ENCODE peak calls at places on chromosomes 5 and 9, in six cellular contexts. T is thyroid gland, Y is adrenal gland, H is IMR-90, J is right lobe of liver, F is body of pancreas. O is an unnamed sample. For H3K4me1, the result is how much of the 10 kb centered on the place peaks cover.

GRCh38 chr5:131974622-131974955 is 29.1 kb upstream of the MEIKIN start:
- DNase-seq in H (no peak), Y (no peak), T (no peak), J (no peak), F (no peak), O (no peak)

GRCh38 chr5:145668714-145669113 is 166.4 kb downstream of the PRELID2 start:
- DNase-seq in T (no peak), H (no peak), J (no peak), F (no peak), Y (no peak), O (no peak)

GRCh38 chr5:177568326-177568725 is 14.0 kb upstream of the FAM193B start:
- DNase-seq in H (no peak), F (no peak), T (no peak), J (no peak), Y (no peak), O (no peak)

GRCh38 chr9:21555911-21556310 is 73.8 kb upstream of the IFNE start:
- DNase-seq in H (no peak), Y (no peak), T (no peak), F (no peak), J (no peak), O (no peak)

GRCh38 chr5:169856571-169856970 is 123.7 kb downstream of the INSYN2B start:
- DNase-seq in H (peak), J (no peak), F (no peak), Y (peak), T (no peak), O (no peak)

GRCh38 chr5:28707706-28708105 is 1669.3 kb upstream of the CDH9 start:
- DNase-seq in Y (no peak), J (no peak), F (no peak), T (no peak), H (no peak), O (no peak)

GRCh38 chr5:176726746-176727527 is 79.7 kb downstream of the TSPAN17 start:
- DNase-seq in T (no peak), Y (no peak), H (no peak), J (no peak), F (no peak), O (no peak)

GRCh38 chr9:110095776-110096175 is 112.2 kb downstream of the C9orf152 start:
- DNase-seq in H (peak), Y (no peak), J (no peak), F (no peak), T (no peak), O (no peak)

GRCh38 chr5:41281215-41281810 is 68.0 kb upstream of the C6 start:
- DNase-seq in T (no peak), Y (no peak), H (no peak), F (no peak), J (no peak), O (no peak)

GRCh38 chr9:26308328-26308727 is 584.3 kb downstream of the CAAP1 start:
- DNase-seq in J (no peak), Y (no peak), F (no peak), T (no peak), H (peak), O (no peak)

GRCh38 chr5:130109152-130109551 is 204.9 kb downstream of the CHSY3 start:
- DNase-seq in J (no peak), Y (no peak), F (no peak), H (peak), T (no peak), O (no peak)

GRCh38 chr9:126939821-126940221 is 25.2 kb downstream of the RALGPS1 start:
- DNase-seq in J (peak), H (no peak), Y (no peak), F (peak), T (no peak), O (no peak)

GRCh38 chr9:86598411-86599239 is 244.4 kb upstream of the TUT7 start:
- DNase-seq in Y (no peak), F (no peak), J (no peak), H (no peak), T (no peak), O (no peak)

GRCh38 chr5:178576591-178577351 is 13.4 kb downstream of the COL23A1 start:
- DNase-seq in J (no peak), T (no peak), Y (no peak), F (no peak), H (no peak), O (no peak)

GRCh38 chr5:87190687-87191086 is 77.0 kb upstream of the RASA1 start:
- DNase-seq in Y (no peak), F (no peak), T (no peak), H (no peak), J (no peak), O (no peak)

GRCh38 chr9:122374885-122375420 is 4.1 kb downstream of the PTGS1 start:
- DNase-seq in Y (peak), H (peak), J (peak), T (peak), F (peak), O (peak)

GRCh38 chr5:164233796-164234195 is 728.4 kb downstream of the MAT2B start:
- DNase-seq in T (no peak), F (no peak), J (no peak), H (no peak), Y (no peak), O (no peak)

GRCh38 chr5:92126182-92126581 is 743.1 kb upstream of the ARRDC3 start:
- DNase-seq in J (no peak), T (no peak), F (no peak), Y (no peak), H (no peak), O (no peak)

GRCh38 chr5:163894645-163895044 is 389.2 kb downstream of the MAT2B start:
- DNase-seq in T (no peak), Y (no peak), H (peak), J (no peak), F (no peak), O (no peak)

GRCh38 chr5:116528519-116529234 is 45.9 kb downstream of the SEMA6A start:
- DNase-seq in T (no peak), Y (no peak), F (no peak), H (no peak), J (no peak), O (no peak)

GRCh38 chr5:149088686-149089085 is 25.8 kb upstream of the SH3TC2 start:
- DNase-seq in J (no peak), F (no peak), T (no peak), Y (no peak), H (no peak), O (peak)

GRCh38 chr9:129416831-129417604 is 203.9 kb downstream of the C9orf50 start:
- DNase-seq in F (no peak), H (no peak), T (no peak), Y (no peak), J (no peak), O (no peak)

GRCh38 chr5:110402562-110402961 is 323.9 kb downstream of the TMEM232 start:
- DNase-seq in H (no peak), J (no peak), F (no peak), Y (no peak), T (no peak), O (no peak)

GRCh38 chr5:176798949-176799348 is 11.4 kb upstream of the UNC5A start:
- DNase-seq in T (no peak), Y (no peak), H (no peak), J (no peak), F (no peak), O (no peak)

GRCh38 chr5:128271859-128272446 is 188.4 kb downstream of the SLC12A2 start:
- DNase-seq in T (no peak), H (peak), F (no peak), J (no peak), Y (peak), O (peak)

GRCh38 chr9:98455957-98456621 is 200.6 kb upstream of the TBC1D2 start:
- DNase-seq in F (no peak), T (peak), Y (no peak), J (no peak), H (peak), O (no peak)

GRCh38 chr5:169416583-169417196 is 115.8 kb upstream of the SLIT3 start:
- DNase-seq in J (no peak), T (peak), F (peak), H (peak), Y (peak), O (peak)

GRCh38 chr5:158163836-158164572 is 305.1 kb upstream of the CLINT1 start:
- DNase-seq in F (no peak), T (no peak), J (no peak), H (no peak), Y (no peak), O (no peak)

GRCh38 chr5:69152731-69153130 is 14.2 kb upstream of the CCNB1 start:
- DNase-seq in J (no peak), F (no peak), Y (no peak), H (no peak), T (no peak), O (no peak)

GRCh38 chr5:160935776-160936175 is 83.8 kb upstream of the ATP10B start:
- DNase-seq in F (no peak), T (no peak), Y (no peak), J (no peak), H (no peak), O (no peak)

GRCh38 chr5:168747987-168748777 is 169.0 kb upstream of the PANK3 start:
- DNase-seq in F (peak), H (no peak), T (peak), Y (no peak), J (no peak), O (peak)

DNA sequence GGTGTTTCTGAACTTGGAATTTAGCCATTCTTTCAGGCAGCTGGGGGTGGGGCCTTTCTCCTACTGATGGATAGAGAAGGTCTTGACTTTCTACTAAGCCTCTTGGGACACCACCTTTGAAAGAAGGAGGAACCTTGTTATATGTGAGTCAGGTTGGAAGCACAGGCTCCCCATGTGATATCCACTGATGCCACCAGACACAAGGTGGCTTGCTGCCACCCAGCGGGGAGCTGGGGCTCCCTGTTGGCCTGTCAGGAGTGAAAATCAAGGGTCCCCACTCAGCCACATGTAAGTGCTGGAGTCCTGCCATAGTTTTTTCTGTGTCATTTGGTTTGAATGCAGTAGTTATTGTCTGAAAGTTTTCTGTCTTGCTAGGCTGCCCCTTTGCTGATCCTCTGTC is 252.4 kb upstream of the NFIL3 start:
- DNase-seq in T (peak), Y (no peak), F (no peak), H (no peak), J (no peak), O (no peak)
- TF ChIP-seq CTCF in T (no peak), Y (no peak), F (no peak), H (peak), J (no peak), O (no peak)

DNA sequence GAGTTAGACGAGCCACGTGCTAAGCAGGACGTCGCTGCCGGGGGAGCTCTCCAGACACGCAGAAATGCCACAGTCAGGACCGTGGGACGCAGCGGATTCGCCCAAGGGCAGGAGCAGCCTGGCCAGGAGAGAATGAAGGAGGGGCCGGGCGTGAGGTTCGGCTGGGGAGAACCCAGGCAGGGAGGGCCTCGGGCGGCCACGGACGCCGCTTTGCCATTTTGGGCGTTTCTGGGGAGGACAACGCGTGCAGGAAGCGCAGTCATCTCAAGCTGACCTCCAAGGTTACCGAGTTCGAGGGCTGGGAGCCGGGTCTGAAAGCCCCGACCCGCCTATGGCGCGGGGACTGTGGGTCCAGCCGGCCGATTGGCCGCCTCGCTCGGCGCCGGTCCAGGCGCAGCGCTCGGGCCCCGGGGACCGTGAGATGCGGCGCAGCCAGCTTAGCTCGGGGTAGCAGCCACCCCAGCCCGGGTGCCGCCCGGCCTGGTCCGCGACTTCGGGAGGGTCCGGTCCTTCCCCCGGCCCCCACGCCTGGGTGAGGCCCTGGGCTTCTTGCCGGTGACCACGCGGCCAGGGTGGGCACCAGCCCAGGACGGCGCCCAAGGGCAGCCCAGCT is 761 bp upstream of the MAN1B1 start:
- DNase-seq in H (no peak), F (peak), T (peak), Y (peak), J (peak), O (peak)
- TF ChIP-seq POLR2A in H (no peak), F (no peak), T (no peak), Y (no peak), J (no peak), O (no peak)

DNA sequence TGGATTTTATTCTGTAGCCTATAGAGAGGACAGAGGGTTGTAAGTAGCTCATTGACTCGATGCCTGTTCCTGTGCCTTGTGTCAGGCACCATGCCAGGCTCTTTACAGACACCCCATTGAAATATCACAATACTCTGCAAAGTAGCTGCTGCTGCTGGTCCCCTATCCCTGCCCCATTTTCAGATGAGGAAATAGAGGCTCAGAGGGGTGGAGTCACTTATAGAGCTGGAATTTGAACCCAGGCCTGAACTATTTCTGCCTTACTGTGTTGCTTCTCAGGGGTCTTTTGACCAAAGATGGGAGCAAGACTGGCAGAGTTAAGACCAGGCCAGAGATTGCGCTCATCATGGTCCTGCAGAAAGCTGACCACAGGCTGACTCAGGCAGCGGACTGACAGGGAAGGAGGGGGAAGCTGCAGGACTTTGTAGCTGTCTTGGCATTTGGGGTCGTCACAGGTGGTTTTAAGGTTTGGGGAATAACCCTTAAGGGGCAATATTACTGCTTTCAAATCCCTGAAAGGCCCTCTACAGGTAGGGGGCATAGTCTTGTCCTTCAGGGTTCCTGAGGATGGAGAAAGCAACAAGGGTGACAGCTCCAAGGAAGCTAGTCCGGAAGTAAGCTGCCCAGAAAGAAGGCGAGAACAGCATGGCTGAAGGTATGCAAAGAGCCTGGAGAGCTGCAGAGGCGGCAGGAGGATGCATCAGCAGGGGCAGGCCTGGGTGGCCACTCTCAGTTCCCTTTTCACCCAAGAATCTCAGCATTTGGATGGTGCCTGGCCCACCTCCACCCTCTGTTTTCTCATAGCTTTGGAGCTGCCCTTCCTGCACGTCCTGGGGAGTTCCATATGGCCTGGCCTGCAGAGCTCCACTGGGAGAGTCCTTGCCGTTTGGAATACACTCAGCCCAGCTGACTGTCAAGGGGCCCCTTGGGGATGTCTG is 18.3 kb upstream of the NDST1 start:
- DNase-seq in J (no peak), Y (no peak), T (no peak), F (no peak), H (peak), O (no peak)
- H3K4me1 ChIP-seq in J (under half), Y (half or more), T (half or more), F (half or more), H (half or more), O (half or more)

GRCh38 chr9:113011911-113012381 is at the start of gene ZNF883:
- DNase-seq in F (peak), J (no peak), Y (peak), H (peak), T (peak), O (peak)
- TF ChIP-seq CTCF in F (no peak), J (no peak), Y (no peak), H (peak), T (no peak), O (peak)

GRCh38 chr5:10633271-10634049 is 69.6 kb downstream of the ANKRD33B start:
- DNase-seq in J (no peak), F (no peak), T (no peak), Y (no peak), H (no peak), O (no peak)
- TF ChIP-seq POLR2A in J (no peak), F (no peak), T (no peak), Y (no peak), H (no peak), O (no peak)

O was measured in heart left ventricle.